ENCODE peak calls at places on chromosomes 13 and 19, in five cellular contexts. N, W, J, I and Y are unnamed samples.

GRCh38 chr13:111033172-111034133 is 81.7 kb upstream of the ARHGEF7 start:
- DNase-seq in J (no peak), N (no peak), W (no peak), I (no peak), Y (no peak)

GRCh38 chr13:99260216-99260615 is 2.0 kb upstream of the GPR18 start:
- DNase-seq in N (no peak), J (no peak), W (no peak), I (no peak), Y (no peak)

GRCh38 chr13:40371531-40372125 is 294.8 kb downstream of the FOXO1 start:
- DNase-seq in I (no peak), J (no peak), N (no peak), W (no peak), Y (no peak)

GRCh38 chr13:111429064-111429558 is 108.7 kb downstream of the TEX29 start:
- DNase-seq in I (peak; percentile 43), W (peak; percentile 71), J (no peak), N (no peak), Y (peak; percentile 53)

GRCh38 chr13:76527041-76527440 is 359.2 kb downstream of the KCTD12 start:
- DNase-seq in J (no peak), W (no peak), I (no peak), N (no peak), Y (no peak)

GRCh38 chr19:40605201-40605971 is 4.2 kb downstream of the LTBP4 start:
- DNase-seq in W (peak; percentile 79), N (peak; percentile 86), J (no peak), I (peak; percentile 63), Y (peak; percentile 95)

GRCh38 chr13:78660130-78660857 is 1.3 kb upstream of the OBI1 start:
- DNase-seq in I (no peak), J (no peak), W (peak; percentile 82), N (no peak), Y (no peak)

GRCh38 chr13:78867655-78868054 is 208.7 kb upstream of the OBI1 start:
- DNase-seq in I (no peak), W (no peak), J (no peak), N (no peak), Y (no peak)

GRCh38 chr19:16087940-16088339 is 11.6 kb downstream of the TPM4 start:
- DNase-seq in N (no peak), I (no peak), W (no peak), J (no peak), Y (no peak)

GRCh38 chr13:70391678-70392077 is 283.4 kb upstream of the KLHL1 start:
- DNase-seq in I (no peak), N (no peak), W (peak; percentile 52), J (no peak), Y (peak; percentile 82)

GRCh38 chr19:13138916-13139198 is 11.3 kb downstream of the STX10 start:
- DNase-seq in I (no peak), W (no peak), J (no peak), N (no peak), Y (no peak)

GRCh38 chr13:59673301-59673700 is 490.4 kb downstream of the DIAPH3 start:
- DNase-seq in W (no peak), J (no peak), I (no peak), N (no peak), Y (no peak)

GRCh38 chr19:5470264-5470671 is 15.1 kb downstream of the ZNRF4 start:
- DNase-seq in N (no peak), I (no peak), J (no peak), W (no peak), Y (no peak)

DNA sequence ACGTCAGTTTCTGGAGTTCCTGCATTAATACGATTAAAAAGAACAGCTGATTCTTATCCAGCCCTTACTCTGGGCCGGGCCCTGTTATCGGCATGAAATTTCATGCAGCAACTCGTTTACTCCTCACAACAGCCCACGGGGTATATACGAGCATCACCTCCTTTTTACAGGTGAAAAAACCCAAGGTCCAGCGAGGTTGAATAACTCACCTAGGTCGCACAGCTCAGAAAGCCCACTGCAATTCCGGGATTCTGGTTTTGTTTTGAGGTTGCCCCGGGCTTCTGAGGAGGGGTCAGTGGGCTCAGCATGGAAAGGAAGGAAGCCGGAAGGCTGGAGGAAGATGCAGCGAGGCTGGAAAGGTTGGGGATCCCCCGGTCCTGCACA is 577 bp upstream of the ACP7 start:
- DNase-seq in I (no peak), J (no peak), N (peak; percentile 1), W (no peak), Y (no peak)
- H3K4me3 ChIP-seq in I (no peak overlapping the region), J (peak overlapping the region; percentile 35), N (peak overlapping the region; percentile 51), W (no peak overlapping the region), Y (no peak overlapping the region)

GRCh38 chr13:37652596-37652995 is 54.0 kb upstream of the POSTN start:
- DNase-seq in J (no peak), N (no peak), I (no peak), W (no peak), Y (no peak)

GRCh38 chr13:37656247-37656940 is 57.8 kb upstream of the POSTN start:
- DNase-seq in W (peak; percentile 68), J (peak; percentile 39), N (no peak), I (no peak), Y (no peak)

GRCh38 chr13:37651891-37652290 is 53.3 kb upstream of the POSTN start:
- DNase-seq in W (no peak), J (no peak), N (no peak), I (no peak), Y (no peak)

GRCh38 chr13:37662624-37663023 is 64.1 kb upstream of the POSTN start:
- DNase-seq in N (no peak), I (no peak), J (no peak), W (no peak), Y (no peak)

DNA sequence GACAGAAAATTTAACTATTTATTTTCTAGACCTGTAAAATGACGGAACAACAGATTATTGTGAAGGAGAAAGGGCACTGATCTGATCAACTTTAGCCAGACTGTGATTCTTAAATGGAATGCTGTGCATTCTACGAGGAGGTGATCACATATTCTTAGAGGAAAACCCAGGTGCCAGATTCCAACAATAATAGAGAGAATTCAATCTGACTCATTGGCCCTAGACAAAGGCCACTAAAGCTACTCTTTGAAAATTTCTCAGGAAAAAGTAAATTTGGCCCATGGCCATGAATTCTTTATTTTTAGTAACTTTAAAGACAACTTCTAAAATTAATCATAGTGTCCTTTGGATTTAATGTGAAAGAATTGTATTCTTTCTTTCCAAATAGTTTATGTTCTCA is 58.6 kb upstream of the POSTN start:
- DNase-seq in N (no peak), J (no peak), I (no peak), W (no peak), Y (no peak)
- H3K27ac ChIP-seq in N (no peak overlapping the region), J (no peak overlapping the region), I (no peak overlapping the region), W (no peak overlapping the region), Y (no peak overlapping the region)

GRCh38 chr19:7905859-7906258 is 2.2 kb downstream of the MAP2K7 start:
- DNase-seq in W (no peak), N (no peak), J (no peak), I (no peak), Y (no peak)

GRCh38 chr19:7903244-7904073 is at the start of gene MAP2K7:
- DNase-seq in W (peak; percentile 99), I (peak; percentile 96), J (peak; percentile 95), N (peak; percentile 100), Y (peak; percentile 100)

GRCh38 chr19:7905298-7905697 is 1.6 kb downstream of the MAP2K7 start:
- DNase-seq in I (no peak), N (no peak), J (no peak), W (no peak), Y (no peak)

GRCh38 chr19:7902796-7903243 is 857 bp upstream of the MAP2K7 start:
- DNase-seq in N (no peak), W (no peak), I (no peak), J (no peak), Y (peak; percentile 50)

GRCh38 chr19:7904074-7905020 is 670 bp downstream of the MAP2K7 start:
- DNase-seq in W (peak; percentile 46), I (peak; percentile 89), J (no peak), N (peak; percentile 88), Y (peak; percentile 62)
- H3K4me1 ChIP-seq in W (peaks cover 6% of the 10 kb centered on the region), I (peaks cover 13% of the 10 kb centered on the region), J (peaks cover 6% of the 10 kb centered on the region), N (peaks cover 35% of the 10 kb centered on the region), Y (peaks cover 14% of the 10 kb centered on the region)

GRCh38 chr19:47483800-47484690 is at the start of gene KPTN:
- DNase-seq in I (peak; percentile 93), W (peak; percentile 95), J (peak; percentile 46), N (peak; percentile 86), Y (peak; percentile 84)

GRCh38 chr19:47487551-47488515 is 3.8 kb upstream of the KPTN start:
- DNase-seq in J (no peak), I (no peak), N (no peak), W (no peak), Y (no peak)

GRCh38 chr19:47486900-47487299 is 2.9 kb upstream of the KPTN start:
- DNase-seq in W (no peak), I (no peak), J (no peak), N (no peak), Y (no peak)

GRCh38 chr19:47483200-47483599 is 819 bp downstream of the KPTN start:
- DNase-seq in J (no peak), I (no peak), W (no peak), N (no peak), Y (no peak)

DNA sequence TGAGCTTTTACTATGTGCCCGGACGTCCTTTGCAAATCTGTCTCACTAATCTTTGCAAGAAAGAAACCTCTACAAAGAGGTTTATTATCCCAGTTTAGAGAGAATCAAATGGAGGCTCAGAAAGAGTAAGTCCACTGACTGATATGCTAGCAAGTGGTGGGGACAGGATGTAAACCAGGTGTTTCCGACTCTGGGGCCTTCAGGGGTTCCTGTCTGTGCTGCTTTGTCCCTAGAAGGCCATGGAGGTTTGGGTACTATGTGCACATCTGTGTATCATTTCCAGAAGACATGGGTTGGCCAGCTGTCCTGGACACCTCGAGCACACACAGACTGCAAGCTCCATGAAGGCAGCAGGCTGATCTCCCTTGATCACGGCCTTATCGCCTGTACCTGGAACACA is 1.2 kb upstream of the KPTN start:
- DNase-seq in I (no peak), W (no peak), J (no peak), N (no peak), Y (no peak)
- H3K4me3 ChIP-seq in I (peak overlapping the region; percentile 67), W (no peak overlapping the region), J (peak overlapping the region; percentile 63), N (peak overlapping the region; percentile 79), Y (no peak overlapping the region)

GRCh38 chr19:50357178-50358100 is 8.0 kb downstream of the NAPSA start:
- DNase-seq in W (peak; percentile 58), N (peak; percentile 84), J (no peak), I (peak; percentile 75), Y (peak; percentile 79)
- H3K27ac ChIP-seq in W (no peak overlapping the region), N (peak overlapping the region; percentile 97), J (peak overlapping the region; percentile 44), I (peak overlapping the region; percentile 95), Y (peak overlapping the region; percentile 73)